ENCODE peak calls at places on chromosome 5, in eight cellular contexts. One of them, this sample, is unnamed. For H3K27me3, the result is how much of the 10 kb centered on the place peaks cover.

GRCh38 chr5:93575466-93575865 is 5.6 kb downstream of the NR2F1-AS1 start:
- DNase-seq in spleen: no peak
- DNase-seq in ovary: no peak
- DNase-seq in uterus: no peak
- DNase-seq in stomach: no peak
- DNase-seq in transverse colon: no peak
- DNase-seq in IMR-90: no peak
- DNase-seq in Peyer's patch: no peak
- DNase-seq in this sample: no peak

GRCh38 chr5:9467199-9468069 is 78.4 kb downstream of the SEMA5A start:
- DNase-seq in uterus: peak
- DNase-seq in IMR-90: no peak
- DNase-seq in spleen: no peak
- DNase-seq in ovary: no peak
- DNase-seq in transverse colon: no peak
- DNase-seq in Peyer's patch: no peak
- DNase-seq in stomach: no peak
- DNase-seq in this sample: no peak

GRCh38 chr5:75055727-75056144 is 3.4 kb upstream of the GCNT4 start:
- DNase-seq in transverse colon: no peak
- DNase-seq in Peyer's patch: no peak
- DNase-seq in stomach: no peak
- DNase-seq in IMR-90: peak
- DNase-seq in ovary: no peak
- DNase-seq in spleen: no peak
- DNase-seq in uterus: no peak
- DNase-seq in this sample: no peak

GRCh38 chr5:175700991-175701390 is 43.1 kb downstream of the HRH2 start:
- DNase-seq in IMR-90: no peak
- DNase-seq in Peyer's patch: no peak
- DNase-seq in spleen: peak
- DNase-seq in stomach: no peak
- DNase-seq in ovary: no peak
- DNase-seq in transverse colon: no peak
- DNase-seq in uterus: no peak
- DNase-seq in this sample: no peak

GRCh38 chr5:98775962-98776687 is 2.7 kb downstream of the RGMB start:
- DNase-seq in spleen: no peak
- DNase-seq in Peyer's patch: no peak
- DNase-seq in uterus: no peak
- DNase-seq in IMR-90: peak
- DNase-seq in ovary: no peak
- DNase-seq in transverse colon: no peak
- DNase-seq in stomach: no peak
- DNase-seq in this sample: no peak

GRCh38 chr5:134577022-134577795 is 51.7 kb downstream of the JADE2 start:
- DNase-seq in ovary: no peak
- DNase-seq in Peyer's patch: no peak
- DNase-seq in spleen: no peak
- DNase-seq in IMR-90: peak
- DNase-seq in transverse colon: no peak
- DNase-seq in stomach: no peak
- DNase-seq in uterus: no peak
- DNase-seq in this sample: no peak

GRCh38 chr5:148626986-148627385 is 27.3 kb downstream of the HTR4 start:
- DNase-seq in spleen: no peak
- DNase-seq in stomach: no peak
- DNase-seq in uterus: no peak
- DNase-seq in Peyer's patch: no peak
- DNase-seq in transverse colon: no peak
- DNase-seq in ovary: no peak
- DNase-seq in IMR-90: no peak
- DNase-seq in this sample: no peak

GRCh38 chr5:124512236-124512635 is 234.2 kb downstream of the ZNF608 start:
- DNase-seq in transverse colon: no peak
- DNase-seq in spleen: no peak
- DNase-seq in uterus: peak
- DNase-seq in IMR-90: peak
- DNase-seq in ovary: no peak
- DNase-seq in Peyer's patch: no peak
- DNase-seq in stomach: no peak
- DNase-seq in this sample: no peak

GRCh38 chr5:103234239-103234975 is 24.2 kb upstream of the MACIR start:
- DNase-seq in spleen: no peak
- DNase-seq in Peyer's patch: no peak
- DNase-seq in uterus: no peak
- DNase-seq in ovary: no peak
- DNase-seq in transverse colon: no peak
- DNase-seq in IMR-90: peak
- DNase-seq in stomach: no peak
- DNase-seq in this sample: no peak

GRCh38 chr5:101534486-101535110 is 631.5 kb upstream of the ST8SIA4 start:
- DNase-seq in IMR-90: peak
- DNase-seq in Peyer's patch: no peak
- DNase-seq in uterus: no peak
- DNase-seq in stomach: no peak
- DNase-seq in ovary: no peak
- DNase-seq in transverse colon: no peak
- DNase-seq in spleen: no peak
- DNase-seq in this sample: no peak

GRCh38 chr5:129460121-129460950 is at the start of gene ADAMTS19:
- DNase-seq in transverse colon: peak
- DNase-seq in Peyer's patch: no peak
- DNase-seq in stomach: no peak
- DNase-seq in IMR-90: peak
- DNase-seq in uterus: peak
- DNase-seq in spleen: no peak
- DNase-seq in ovary: peak
- DNase-seq in this sample: peak

GRCh38 chr5:103280962-103281361 is 22.4 kb downstream of the MACIR start:
- DNase-seq in Peyer's patch: no peak
- DNase-seq in uterus: no peak
- DNase-seq in ovary: no peak
- DNase-seq in IMR-90: no peak
- DNase-seq in stomach: no peak
- DNase-seq in spleen: no peak
- DNase-seq in transverse colon: no peak
- DNase-seq in this sample: no peak

GRCh38 chr5:94281402-94281801 is 337.0 kb downstream of the KIAA0825 start:
- DNase-seq in IMR-90: no peak
- DNase-seq in transverse colon: no peak
- DNase-seq in Peyer's patch: no peak
- DNase-seq in spleen: no peak
- DNase-seq in stomach: no peak
- DNase-seq in ovary: no peak
- DNase-seq in uterus: no peak
- DNase-seq in this sample: no peak

GRCh38 chr5:545641-546375 is 21.6 kb upstream of the SLC9A3 start:
- DNase-seq in IMR-90: no peak
- DNase-seq in Peyer's patch: no peak
- DNase-seq in stomach: no peak
- DNase-seq in spleen: peak
- DNase-seq in uterus: no peak
- DNase-seq in ovary: no peak
- DNase-seq in transverse colon: peak
- DNase-seq in this sample: no peak

GRCh38 chr5:5183192-5183699 is 43.1 kb downstream of the ADAMTS16 start:
- DNase-seq in transverse colon: no peak
- DNase-seq in ovary: no peak
- DNase-seq in IMR-90: no peak
- DNase-seq in spleen: no peak
- DNase-seq in stomach: no peak
- DNase-seq in Peyer's patch: no peak
- DNase-seq in uterus: no peak
- DNase-seq in this sample: no peak

GRCh38 chr5:141475625-141476131 is at the start of gene PCDHGC3:
- DNase-seq in Peyer's patch: peak
- DNase-seq in stomach: peak
- DNase-seq in ovary: peak
- DNase-seq in IMR-90: peak
- DNase-seq in transverse colon: peak
- DNase-seq in uterus: peak
- DNase-seq in spleen: peak
- DNase-seq in this sample: peak

GRCh38 chr5:14326035-14326909 is 183.1 kb downstream of the TRIO start:
- DNase-seq in transverse colon: no peak
- DNase-seq in stomach: no peak
- DNase-seq in uterus: no peak
- DNase-seq in spleen: no peak
- DNase-seq in IMR-90: no peak
- DNase-seq in ovary: no peak
- DNase-seq in Peyer's patch: no peak
- DNase-seq in this sample: no peak

GRCh38 chr5:150945947-150946346 is 41.2 kb upstream of the ZNF300 start:
- DNase-seq in IMR-90: no peak
- DNase-seq in transverse colon: no peak
- DNase-seq in uterus: no peak
- DNase-seq in stomach: no peak
- DNase-seq in spleen: no peak
- DNase-seq in ovary: peak
- DNase-seq in Peyer's patch: no peak
- DNase-seq in this sample: no peak

GRCh38 chr5:83718195-83718825 is 2.3 kb downstream of the HAPLN1 start:
- DNase-seq in Peyer's patch: no peak
- DNase-seq in uterus: no peak
- DNase-seq in stomach: peak
- DNase-seq in transverse colon: peak
- DNase-seq in IMR-90: peak
- DNase-seq in ovary: no peak
- DNase-seq in spleen: no peak
- DNase-seq in this sample: no peak

GRCh38 chr5:111755264-111755941 is 1.6 kb downstream of the NREP start:
- DNase-seq in uterus: no peak
- DNase-seq in spleen: no peak
- DNase-seq in transverse colon: no peak
- DNase-seq in IMR-90: no peak
- DNase-seq in Peyer's patch: no peak
- DNase-seq in ovary: no peak
- DNase-seq in stomach: no peak
- DNase-seq in this sample: no peak

GRCh38 chr5:143213851-143214363 is 189.6 kb downstream of the NR3C1 start:
- DNase-seq in IMR-90: peak
- DNase-seq in stomach: no peak
- DNase-seq in Peyer's patch: no peak
- DNase-seq in transverse colon: no peak
- DNase-seq in uterus: no peak
- DNase-seq in spleen: no peak
- DNase-seq in ovary: no peak
- DNase-seq in this sample: no peak

DNA sequence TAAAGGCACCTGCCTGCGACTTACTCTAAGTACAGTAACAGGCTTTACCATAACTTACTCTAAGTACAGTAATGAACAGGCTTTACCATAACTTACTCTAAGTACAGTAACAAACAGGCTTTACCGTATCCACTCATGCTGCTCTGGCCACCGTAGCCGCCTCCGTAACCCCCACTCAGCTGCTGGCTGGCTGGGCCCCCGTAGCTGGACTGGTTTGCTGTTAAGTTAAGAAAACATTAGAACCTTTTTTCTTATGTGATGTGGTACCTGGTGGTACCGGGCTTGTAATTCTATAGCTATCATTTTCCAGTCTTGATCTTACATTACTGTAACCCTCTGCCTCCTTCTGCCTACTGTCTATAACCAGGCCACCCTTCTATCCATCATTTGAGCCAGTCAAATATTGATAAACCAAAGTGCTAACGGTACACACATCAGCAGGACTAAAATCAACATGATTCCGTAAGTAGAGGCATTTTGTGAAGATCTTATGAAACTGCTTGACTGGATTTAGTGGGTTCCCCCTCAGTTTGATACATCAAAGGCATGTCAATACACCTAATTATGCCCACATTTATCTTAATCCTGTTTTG is 7.4 kb downstream of the HNRNPH1 start:
- DNase-seq in spleen: peak
- DNase-seq in IMR-90: no peak
- DNase-seq in transverse colon: no peak
- DNase-seq in ovary: no peak
- DNase-seq in uterus: no peak
- DNase-seq in Peyer's patch: no peak
- DNase-seq in stomach: no peak
- DNase-seq in this sample: no peak
- TF ChIP-seq POLR2A in spleen: no peak
- TF ChIP-seq POLR2A in IMR-90: no peak
- TF ChIP-seq POLR2A in transverse colon: no peak
- TF ChIP-seq POLR2A in ovary: no peak
- TF ChIP-seq POLR2A in uterus: no peak
- TF ChIP-seq POLR2A in Peyer's patch: no peak
- TF ChIP-seq POLR2A in stomach: no peak
- TF ChIP-seq POLR2A in this sample: no peak

GRCh38 chr5:176724472-176724871 is 77.2 kb downstream of the TSPAN17 start:
- DNase-seq in spleen: no peak
- DNase-seq in IMR-90: no peak
- DNase-seq in stomach: no peak
- DNase-seq in Peyer's patch: no peak
- DNase-seq in transverse colon: no peak
- DNase-seq in ovary: no peak
- DNase-seq in uterus: no peak
- DNase-seq in this sample: no peak
- H3K27me3 ChIP-seq in spleen: under half
- H3K27me3 ChIP-seq in IMR-90: half or more
- H3K27me3 ChIP-seq in stomach: half or more
- H3K27me3 ChIP-seq in Peyer's patch: under half
- H3K27me3 ChIP-seq in transverse colon: under half
- H3K27me3 ChIP-seq in ovary: under half
- H3K27me3 ChIP-seq in uterus: under half
- H3K27me3 ChIP-seq in this sample: half or more

GRCh38 chr5:173764321-173765029 is 123.7 kb upstream of the CPEB4 start:
- DNase-seq in stomach: peak
- DNase-seq in spleen: no peak
- DNase-seq in uterus: peak
- DNase-seq in ovary: peak
- DNase-seq in IMR-90: peak
- DNase-seq in transverse colon: peak
- DNase-seq in Peyer's patch: no peak
- DNase-seq in this sample: peak
- TF ChIP-seq POLR2A in stomach: no peak
- TF ChIP-seq POLR2A in spleen: no peak
- TF ChIP-seq POLR2A in uterus: no peak
- TF ChIP-seq POLR2A in ovary: no peak
- TF ChIP-seq POLR2A in IMR-90: no peak
- TF ChIP-seq POLR2A in transverse colon: no peak
- TF ChIP-seq POLR2A in Peyer's patch: no peak
- TF ChIP-seq POLR2A in this sample: no peak

DNA sequence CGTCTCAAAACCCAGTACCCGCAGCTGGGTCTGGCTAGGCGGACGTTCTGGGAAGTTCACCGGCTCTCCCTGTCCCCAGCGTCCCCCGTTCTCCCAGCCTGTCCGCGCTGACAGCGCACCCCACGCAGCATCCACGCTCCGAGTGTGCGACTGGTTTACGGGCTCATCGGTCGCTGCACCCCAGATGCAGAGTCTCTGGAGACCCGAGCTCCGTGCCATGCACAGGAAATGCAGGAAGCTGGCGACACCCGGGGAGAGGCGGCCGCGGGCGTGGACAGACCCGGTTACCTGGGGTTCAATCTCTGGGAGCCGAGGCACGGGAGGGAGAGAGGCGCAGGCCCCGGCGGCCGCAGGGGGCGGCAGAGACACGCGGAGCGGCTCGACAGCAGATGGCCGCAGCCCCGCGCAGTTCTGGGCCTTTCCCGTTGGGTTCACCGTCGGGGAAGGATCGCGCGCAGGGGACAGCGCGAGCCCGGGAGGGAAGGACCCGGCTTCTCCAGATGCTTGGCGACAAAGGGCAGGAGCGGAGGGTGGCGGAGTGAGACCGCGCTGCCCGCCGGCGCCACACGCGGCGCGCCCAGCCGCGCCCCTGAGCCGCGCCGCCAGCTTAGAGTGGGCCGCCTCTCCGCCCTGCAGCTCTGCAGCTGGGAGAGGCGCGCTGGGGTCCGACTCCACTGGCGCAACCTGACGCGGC is 558 bp downstream of the SHROOM1 start:
- DNase-seq in IMR-90: peak
- DNase-seq in transverse colon: peak
- DNase-seq in ovary: peak
- DNase-seq in spleen: peak
- DNase-seq in stomach: peak
- DNase-seq in Peyer's patch: peak
- DNase-seq in uterus: peak
- DNase-seq in this sample: peak
- H3K27me3 ChIP-seq in IMR-90: under half
- H3K27me3 ChIP-seq in transverse colon: under half
- H3K27me3 ChIP-seq in ovary: under half
- H3K27me3 ChIP-seq in spleen: under half
- H3K27me3 ChIP-seq in stomach: half or more
- H3K27me3 ChIP-seq in Peyer's patch: under half
- H3K27me3 ChIP-seq in uterus: under half
- H3K27me3 ChIP-seq in this sample: under half

This sample was measured in heart left ventricle.